ENCODE peak calls at places on chromosomes 13 and 19, in five cellular contexts. H is H1, Q is tibial nerve, Y is transverse colon, S is A549. R is an unnamed sample.

GRCh38 chr13:102399791-102400618 is 1.8 kb downstream of the FGF14 start:
- DNase-seq in H (no peak), Q (no peak), Y (peak; percentile 9), S (no peak), R (no peak)

GRCh38 chr13:36872621-36873020 is 47.4 kb downstream of the SMAD9 start:
- DNase-seq in H (no peak), Q (no peak), Y (peak; percentile 26), S (no peak), R (no peak)

GRCh38 chr13:67619987-67620386 is 389.9 kb upstream of the PCDH9 start:
- DNase-seq in H (no peak), Q (no peak), Y (no peak), S (peak; percentile 10), R (no peak)

GRCh38 chr19:6720369-6721112 is at the start of gene C3:
- DNase-seq in H (no peak), Q (peak; percentile 53), Y (no peak), S (peak; percentile 62), R (peak; percentile 65)

GRCh38 chr19:32652893-32653625 is 21.9 kb downstream of the ANKRD27 start:
- DNase-seq in H (no peak), Q (no peak), Y (peak; percentile 66), S (no peak), R (peak; percentile 86)

GRCh38 chr13:73421310-73421912 is 362.6 kb downstream of the KLF5 start:
- DNase-seq in H (no peak), Q (no peak), Y (peak; percentile 68), S (no peak), R (no peak)

GRCh38 chr13:30844548-30845296 is 61.3 kb upstream of the MEDAG start:
- DNase-seq in H (no peak), Q (no peak), Y (no peak), S (peak; percentile 19), R (no peak)

GRCh38 chr19:1087813-1088418 is 7.3 kb downstream of the POLR2E start:
- DNase-seq in H (no peak), Q (no peak), Y (peak; percentile 69), S (no peak), R (no peak)

GRCh38 chr13:111485491-111486250 is 165.2 kb downstream of the TEX29 start:
- DNase-seq in H (no peak), Q (no peak), Y (no peak), S (no peak), R (no peak)

GRCh38 chr13:24060993-24061392 is 99.5 kb upstream of the SPATA13 start:
- DNase-seq in H (no peak), Q (no peak), Y (no peak), S (no peak), R (no peak)

GRCh38 chr13:103772576-103772975 is 706.4 kb upstream of the SLC10A2 start:
- DNase-seq in H (no peak), Q (no peak), Y (no peak), S (peak; percentile 12), R (no peak)

GRCh38 chr19:37468961-37469777 is at the start of gene ZNF570:
- DNase-seq in H (peak; percentile 59), Q (peak; percentile 73), Y (peak; percentile 91), S (peak; percentile 95), R (peak; percentile 86)

GRCh38 chr13:30718661-30719520 is 16.5 kb upstream of the ALOX5AP start:
- DNase-seq in H (no peak), Q (no peak), Y (no peak), S (peak; percentile 45), R (no peak)

GRCh38 chr13:70568571-70568970 is 460.3 kb upstream of the KLHL1 start:
- DNase-seq in H (no peak), Q (no peak), Y (no peak), S (peak; percentile 45), R (no peak)

GRCh38 chr19:10292206-10292788 is 2.5 kb downstream of the ICAM5 start:
- DNase-seq in H (peak; percentile 82), Q (peak; percentile 47), Y (peak; percentile 91), S (peak; percentile 72), R (peak; percentile 59)

GRCh38 chr19:44685877-44686276 is 13.1 kb upstream of the CEACAM16 start:
- DNase-seq in H (no peak), Q (no peak), Y (no peak), S (peak; percentile 83), R (no peak)

GRCh38 chr19:31257426-31258130 is 91.7 kb downstream of the TSHZ3 start:
- DNase-seq in H (no peak), Q (no peak), Y (no peak), S (no peak), R (no peak)

GRCh38 chr19:46472592-46472991 is 1.2 kb upstream of the PNMA8A start:
- DNase-seq in H (no peak), Q (no peak), Y (no peak), S (no peak), R (no peak)

GRCh38 chr13:27969866-27970229 is 733 bp upstream of the CDX2 start:
- DNase-seq in H (no peak), Q (no peak), Y (no peak), S (no peak), R (no peak)

GRCh38 chr19:53157601-53158000 is 1.3 kb downstream of the ZNF347 start:
- DNase-seq in H (no peak), Q (no peak), Y (no peak), S (no peak), R (no peak)

DNA sequence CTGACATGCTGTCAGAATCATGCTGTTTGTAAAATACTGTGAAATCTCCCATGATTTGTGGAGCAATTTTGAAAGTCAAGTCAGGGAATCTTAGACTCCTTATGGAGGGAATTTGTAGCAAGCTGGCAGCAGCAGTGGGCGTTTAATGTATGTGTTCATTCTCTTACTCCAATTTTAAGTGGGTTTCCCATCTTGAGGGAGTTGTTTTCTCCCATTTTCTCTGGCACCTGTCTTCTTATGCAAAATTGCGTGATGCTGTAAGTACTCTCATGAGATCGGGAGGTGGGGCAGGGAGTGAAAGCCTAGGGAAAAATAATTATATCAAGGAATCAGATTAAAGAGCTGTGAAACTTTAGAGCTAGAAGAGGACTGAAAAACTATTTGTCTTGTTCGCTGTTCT is 16.0 kb upstream of the GTF2F2 start:
- DNase-seq in H (no peak), Q (no peak), Y (no peak), S (no peak), R (no peak)
- TF ChIP-seq EP300 in H (no peak), Q (no peak), Y (no peak), S (no peak), R (no peak)

GRCh38 chr19:55042688-55043087 is 4.6 kb upstream of the GP6 start:
- DNase-seq in H (no peak), Q (no peak), Y (no peak), S (no peak), R (no peak)
- TF ChIP-seq EP300 in H (no peak), Q (no peak), Y (no peak), S (no peak), R (no peak)

GRCh38 chr13:35092751-35093150 is 150.7 kb downstream of the NBEA start:
- DNase-seq in H (no peak), Q (no peak), Y (no peak), S (no peak), R (no peak)
- TF ChIP-seq EP300 in H (no peak), Q (no peak), Y (no peak), S (no peak), R (no peak)

GRCh38 chr13:46771693-46772092 is 25.3 kb downstream of the ESD start:
- DNase-seq in H (no peak), Q (no peak), Y (no peak), S (no peak), R (no peak)
- TF ChIP-seq EP300 in H (no peak), Q (no peak), Y (no peak), S (no peak), R (no peak)

GRCh38 chr13:51776179-51776578 is 27.8 kb downstream of the DHRS12 start:
- DNase-seq in H (no peak), Q (no peak), Y (no peak), S (no peak), R (no peak)

GRCh38 chr13:51781246-51782022 is 22.5 kb downstream of the DHRS12 start:
- DNase-seq in H (no peak), Q (no peak), Y (no peak), S (peak; percentile 28), R (no peak)

GRCh38 chr13:51778407-51778806 is 25.6 kb downstream of the DHRS12 start:
- DNase-seq in H (no peak), Q (no peak), Y (no peak), S (no peak), R (no peak)

GRCh38 chr13:51780099-51780498 is 23.9 kb downstream of the DHRS12 start:
- DNase-seq in H (no peak), Q (no peak), Y (no peak), S (no peak), R (no peak)

DNA sequence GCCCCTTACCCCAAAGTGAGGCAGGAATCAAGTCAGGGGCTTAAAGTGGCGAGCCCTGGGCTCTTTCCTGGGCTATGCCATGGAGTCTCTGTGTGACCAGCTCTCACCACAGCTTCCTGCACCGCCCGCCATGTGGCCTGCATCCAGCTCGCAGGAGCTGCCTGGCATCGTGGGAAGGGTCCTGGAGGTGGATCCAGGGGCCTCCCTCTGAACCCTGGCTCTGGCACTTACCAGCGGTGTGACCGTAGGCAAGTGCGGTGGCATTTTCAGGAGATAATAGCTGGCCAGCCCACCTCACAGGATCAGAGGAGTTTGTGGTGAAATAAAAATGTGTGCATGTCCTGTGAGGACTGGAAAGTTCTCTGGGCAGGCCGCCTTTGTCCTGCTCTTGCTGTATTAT is 26.0 kb downstream of the DHRS12 start:
- DNase-seq in H (no peak), Q (no peak), Y (no peak), S (no peak), R (no peak)
- TF ChIP-seq EP300 in H (no peak), Q (no peak), Y (no peak), S (no peak), R (no peak)

GRCh38 chr19:54190942-54191670 is at the start of gene TSEN34:
- DNase-seq in H (no peak), Q (peak; percentile 76), Y (peak; percentile 90), S (no peak), R (peak; percentile 93)
- TF ChIP-seq EP300 in H (no peak), Q (peak; percentile 79), Y (no peak), S (no peak), R (peak; percentile 24)